ENCODE peak calls at places on chromosomes 11 and 22, in nine cellular contexts. S is amniotic stem cell; U is HEK293T; E is fibroblast of pulmonary artery; M is SW 1271; N is substantia nigra; X is GM12891; B is CMK; T is stimulated activated CD4-positive, alpha-beta T cell treated with anti-CD3 and anti-CD28 coated beads, Interleukin-1b, Interleukin-23, amount 100 ng/mL, for 1 hour. V is an unnamed sample.

GRCh38 chr11:110147965-110148709 is 54.9 kb downstream of the ZC3H12C start:
- DNase-seq in S (no peak), U (no peak), E (peak; percentile 95), M (no peak), N (no peak), X (no peak), B (no peak), T (no peak), V (no peak)

GRCh38 chr11:118851970-118852369 is 31.7 kb upstream of the CXCR5 start:
- DNase-seq in S (no peak), U (no peak), E (no peak), M (no peak), N (no peak), X (peak; percentile 48), B (no peak), T (no peak), V (no peak)

GRCh38 chr11:120400564-120401364 is 64.6 kb downstream of the ARHGEF12 start:
- DNase-seq in S (peak; percentile 84), U (peak; percentile 30), E (peak; percentile 97), M (peak; percentile 58), N (no peak), X (no peak), B (no peak), T (no peak), V (peak; percentile 17)

GRCh38 chr11:12330491-12331231 is 46.7 kb upstream of the PARVA start:
- DNase-seq in S (no peak), U (no peak), E (no peak), M (no peak), N (peak; percentile 23), X (no peak), B (no peak), T (no peak), V (peak; percentile 93)

GRCh38 chr22:35957589-35957988 is 71.0 kb downstream of the RBFOX2 start:
- DNase-seq in S (no peak), U (no peak), E (no peak), M (no peak), N (no peak), X (no peak), B (no peak), T (no peak), V (no peak)

GRCh38 chr11:105244157-105244820 is 104.7 kb upstream of the CARD18 start:
- DNase-seq in S (peak; percentile 51), U (no peak), E (peak; percentile 96), M (peak; percentile 94), N (no peak), X (no peak), B (no peak), T (no peak), V (no peak)

GRCh38 chr22:19663821-19664325 is 50.4 kb upstream of the SEPTIN5 start:
- DNase-seq in S (no peak), U (no peak), E (peak; percentile 70), M (no peak), N (no peak), X (no peak), B (no peak), T (no peak), V (peak; percentile 35)

GRCh38 chr22:31538815-31539214 is 42.5 kb downstream of the SFI1 start:
- DNase-seq in S (no peak), U (no peak), E (no peak), M (no peak), N (no peak), X (no peak), B (no peak), T (no peak), V (no peak)

GRCh38 chr11:130611791-130612251 is 163.4 kb downstream of the ADAMTS15 start:
- DNase-seq in S (peak; percentile 43), U (no peak), E (peak; percentile 65), M (peak; percentile 23), N (no peak), X (no peak), B (no peak), T (no peak), V (no peak)

GRCh38 chr11:64520013-64520412 is 71.0 kb upstream of the SLC22A12 start:
- DNase-seq in S (no peak), U (no peak), E (no peak), M (no peak), N (no peak), X (no peak), B (no peak), T (no peak), V (no peak)

GRCh38 chr11:62370743-62371440 is 33.6 kb downstream of the ASRGL1 start:
- DNase-seq in S (no peak), U (no peak), E (no peak), M (no peak), N (no peak), X (no peak), B (no peak), T (peak; percentile 24), V (no peak)

GRCh38 chr11:79236541-79236971 is 204.3 kb downstream of the TENM4 start:
- DNase-seq in S (peak; percentile 63), U (no peak), E (peak; percentile 90), M (no peak), N (no peak), X (no peak), B (no peak), T (no peak), V (no peak)

GRCh38 chr11:18063131-18063530 is 17.1 kb upstream of the TPH1 start:
- DNase-seq in S (no peak), U (no peak), E (no peak), M (no peak), N (no peak), X (no peak), B (no peak), T (no peak), V (no peak)

GRCh38 chr22:46590334-46590733 is 29.9 kb upstream of the GRAMD4 start:
- DNase-seq in S (no peak), U (no peak), E (no peak), M (no peak), N (no peak), X (no peak), B (no peak), T (no peak), V (no peak)

GRCh38 chr22:45262931-45263789 is 21.6 kb upstream of the UPK3A start:
- DNase-seq in S (no peak), U (no peak), E (no peak), M (no peak), N (no peak), X (peak; percentile 74), B (no peak), T (no peak), V (no peak)

GRCh38 chr11:129279326-129280026 is 87.4 kb upstream of the ARHGAP32 start:
- DNase-seq in S (peak; percentile 33), U (peak; percentile 88), E (peak; percentile 81), M (no peak), N (peak; percentile 75), X (peak; percentile 41), B (no peak), T (peak; percentile 42), V (peak; percentile 86)

GRCh38 chr11:129317564-129317963 is 58.1 kb upstream of the BARX2 start:
- DNase-seq in S (no peak), U (no peak), E (no peak), M (no peak), N (no peak), X (no peak), B (no peak), T (no peak), V (no peak)

GRCh38 chr11:12556788-12557384 is 117.3 kb upstream of the TEAD1 start:
- DNase-seq in S (peak; percentile 85), U (no peak), E (peak; percentile 98), M (no peak), N (no peak), X (no peak), B (no peak), T (no peak), V (peak; percentile 35)

GRCh38 chr22:48370508-48371325 is 1457.0 kb downstream of the BRD1 start:
- DNase-seq in S (no peak), U (no peak), E (no peak), M (no peak), N (no peak), X (no peak), B (no peak), T (no peak), V (no peak)

GRCh38 chr11:105609341-105609781 is 512 bp upstream of the GRIA4 start:
- DNase-seq in S (no peak), U (peak; percentile 23), E (peak; percentile 18), M (no peak), N (no peak), X (no peak), B (no peak), T (no peak), V (peak; percentile 64)

GRCh38 chr11:6856871-6857270 is 6.0 kb upstream of the OR10A2 start:
- DNase-seq in S (no peak), U (no peak), E (peak; percentile 16), M (no peak), N (no peak), X (no peak), B (no peak), T (no peak), V (no peak)

GRCh38 chr11:32043737-32044515 is 46.9 kb upstream of the RCN1 start:
- DNase-seq in S (no peak), U (no peak), E (peak; percentile 27), M (no peak), N (no peak), X (no peak), B (no peak), T (no peak), V (no peak)

GRCh38 chr22:47041201-47042115 is 279.0 kb downstream of the TBC1D22A start:
- DNase-seq in S (no peak), U (no peak), E (no peak), M (no peak), N (no peak), X (no peak), B (no peak), T (no peak), V (no peak)

GRCh38 chr11:62707277-62707771 is at the start of the genes BSCL2 and GNG3:
- DNase-seq in S (no peak), U (no peak), E (no peak), M (no peak), N (peak; percentile 45), X (no peak), B (no peak), T (no peak), V (peak; percentile 91)

GRCh38 chr11:99418927-99419707 is 398.4 kb downstream of the CNTN5 start:
- DNase-seq in S (no peak), U (peak; percentile 7), E (no peak), M (no peak), N (no peak), X (no peak), B (no peak), T (no peak), V (no peak)

GRCh38 chr11:130318031-130318673 is 3.4 kb upstream of the ZBTB44 start:
- DNase-seq in S (no peak), U (no peak), E (no peak), M (no peak), N (no peak), X (no peak), B (no peak), T (no peak), V (no peak)

GRCh38 chr11:123419720-123420466 is 10.2 kb upstream of the GRAMD1B start:
- DNase-seq in S (no peak), U (no peak), E (no peak), M (no peak), N (no peak), X (no peak), B (no peak), T (no peak), V (no peak)

GRCh38 chr22:37640591-37641250 is 1.3 kb downstream of the SH3BP1 start:
- DNase-seq in S (no peak), U (no peak), E (no peak), M (no peak), N (no peak), X (no peak), B (no peak), T (no peak), V (no peak)

GRCh38 chr11:116215471-116216113 is 557.2 kb downstream of the BUD13 start:
- DNase-seq in S (no peak), U (peak; percentile 32), E (no peak), M (no peak), N (no peak), X (no peak), B (no peak), T (no peak), V (no peak)

GRCh38 chr11:31725176-31725575 is 85.9 kb downstream of the PAX6 start:
- DNase-seq in S (no peak), U (no peak), E (peak; percentile 7), M (no peak), N (no peak), X (no peak), B (no peak), T (no peak), V (no peak)

GRCh38 chr11:9851366-9851765 is 187.5 kb downstream of the SWAP70 start:
- DNase-seq in S (no peak), U (no peak), E (peak; percentile 84), M (no peak), N (no peak), X (no peak), B (no peak), T (no peak), V (no peak)